ENCODE peak calls at places on chromosome 16, in six cellular contexts. N is IMR-90, W is neuronal stem cell, M is mesenchymal stem cell, J is trophoblast cell, Y is H1. U is an unnamed sample. For H3K36me3, the result is how much of the 10 kb centered on the place peaks cover.

GRCh38 chr16:58025351-58026138 is at the start of gene MMP15:
- DNase-seq in N (peak), W (peak), M (peak), J (peak), Y (peak), U (peak)

GRCh38 chr16:88503374-88503770 is 50.3 kb downstream of the ZFPM1 start:
- DNase-seq in N (peak), W (no peak), M (peak), J (no peak), Y (no peak), U (no peak)

GRCh38 chr16:74680681-74681080 is 14.0 kb upstream of the RFWD3 start:
- DNase-seq in N (no peak), W (no peak), M (no peak), J (no peak), Y (no peak), U (no peak)

GRCh38 chr16:19071811-19072777 is 4.7 kb downstream of the COQ7 start:
- DNase-seq in N (peak), W (peak), M (peak), J (peak), Y (no peak), U (peak)

GRCh38 chr16:47697826-47698225 is 236.7 kb downstream of the PHKB start:
- DNase-seq in N (no peak), W (no peak), M (no peak), J (no peak), Y (no peak), U (no peak)

GRCh38 chr16:15775209-15775608 is 81.6 kb downstream of the MYH11 start:
- DNase-seq in N (peak), W (no peak), M (peak), J (no peak), Y (no peak), U (peak)

GRCh38 chr16:86508947-86509758 is 1.2 kb upstream of the FOXF1 start:
- DNase-seq in N (peak), W (peak), M (peak), J (no peak), Y (no peak), U (peak)

GRCh38 chr16:424623-425081 is 797 bp upstream of the RAB11FIP3 start:
- DNase-seq in N (no peak), W (no peak), M (peak), J (no peak), Y (no peak), U (no peak)

GRCh38 chr16:28477311-28477920 is 5.3 kb upstream of the NPIPB7 start:
- DNase-seq in N (no peak), W (no peak), M (no peak), J (no peak), Y (no peak), U (no peak)

GRCh38 chr16:20259549-20259948 is 67.8 kb downstream of the GP2 start:
- DNase-seq in N (no peak), W (no peak), M (no peak), J (no peak), Y (no peak), U (no peak)

GRCh38 chr16:75304521-75305363 is 53.3 kb upstream of the BCAR1 start:
- DNase-seq in N (peak), W (no peak), M (peak), J (peak), Y (no peak), U (peak)

GRCh38 chr16:57196276-57196675 is 10.1 kb downstream of the RSPRY1 start:
- DNase-seq in N (no peak), W (no peak), M (no peak), J (no peak), Y (no peak), U (no peak)

GRCh38 chr16:19583665-19584300 is 28.3 kb downstream of the VPS35L start:
- DNase-seq in N (peak), W (peak), M (peak), J (no peak), Y (no peak), U (peak)

GRCh38 chr16:9099131-9099625 is 7.7 kb downstream of the HAPSTR1 start:
- DNase-seq in N (peak), W (no peak), M (peak), J (peak), Y (no peak), U (no peak)

GRCh38 chr16:61813339-61813738 is 222.9 kb downstream of the CDH8 start:
- DNase-seq in N (no peak), W (no peak), M (no peak), J (no peak), Y (no peak), U (no peak)

GRCh38 chr16:64991011-64991410 is 130.9 kb downstream of the CDH11 start:
- DNase-seq in N (no peak), W (no peak), M (no peak), J (no peak), Y (no peak), U (no peak)

GRCh38 chr16:57609541-57610401 is 18.7 kb upstream of the ADGRG1 start:
- DNase-seq in N (peak), W (no peak), M (no peak), J (no peak), Y (no peak), U (no peak)

GRCh38 chr16:70752381-70752780 is 48.6 kb downstream of the VAC14 start:
- DNase-seq in N (no peak), W (no peak), M (no peak), J (no peak), Y (no peak), U (no peak)

GRCh38 chr16:5639531-5639930 is 541.9 kb upstream of the EEF2KMT start:
- DNase-seq in N (no peak), W (no peak), M (no peak), J (no peak), Y (no peak), U (no peak)

GRCh38 chr16:66359811-66360608 is 6.5 kb upstream of the CDH5 start:
- DNase-seq in N (no peak), W (no peak), M (no peak), J (no peak), Y (no peak), U (no peak)

GRCh38 chr16:88810868-88811599 is 694 bp downstream of the APRT start:
- DNase-seq in N (peak), W (no peak), M (peak), J (peak), Y (no peak), U (peak)

GRCh38 chr16:2142942-2143868 is 5.2 kb upstream of the RAB26 start:
- DNase-seq in N (no peak), W (no peak), M (no peak), J (peak), Y (no peak), U (no peak)

GRCh38 chr16:78816499-78817441 is 717.3 kb downstream of the WWOX start:
- DNase-seq in N (no peak), W (no peak), M (peak), J (peak), Y (no peak), U (no peak)

GRCh38 chr16:23160574-23160973 is 11.3 kb upstream of the USP31 start:
- DNase-seq in N (no peak), W (no peak), M (no peak), J (no peak), Y (no peak), U (no peak)

GRCh38 chr16:5062790-5063765 is 2.7 kb downstream of the C16orf89 start:
- DNase-seq in N (no peak), W (no peak), M (no peak), J (no peak), Y (no peak), U (peak)

GRCh38 chr16:278863-279366 is 1.5 kb upstream of the ARHGDIG start:
- DNase-seq in N (peak), W (no peak), M (peak), J (no peak), Y (no peak), U (peak)

GRCh38 chr16:29007865-29008593 is 23.2 kb downstream of the LAT start:
- DNase-seq in N (peak), W (no peak), M (no peak), J (no peak), Y (no peak), U (no peak)

GRCh38 chr16:73015612-73016487 is 32.1 kb downstream of the ZFHX3 start:
- DNase-seq in N (no peak), W (no peak), M (no peak), J (peak), Y (no peak), U (no peak)

GRCh38 chr16:2035431-2036199 is 8.9 kb downstream of the NHERF2 start:
- DNase-seq in N (peak), W (no peak), M (peak), J (no peak), Y (no peak), U (no peak)

GRCh38 chr16:50303041-50303604 is 36.8 kb downstream of the ADCY7 start:
- DNase-seq in N (peak), W (no peak), M (no peak), J (peak), Y (no peak), U (no peak)

DNA sequence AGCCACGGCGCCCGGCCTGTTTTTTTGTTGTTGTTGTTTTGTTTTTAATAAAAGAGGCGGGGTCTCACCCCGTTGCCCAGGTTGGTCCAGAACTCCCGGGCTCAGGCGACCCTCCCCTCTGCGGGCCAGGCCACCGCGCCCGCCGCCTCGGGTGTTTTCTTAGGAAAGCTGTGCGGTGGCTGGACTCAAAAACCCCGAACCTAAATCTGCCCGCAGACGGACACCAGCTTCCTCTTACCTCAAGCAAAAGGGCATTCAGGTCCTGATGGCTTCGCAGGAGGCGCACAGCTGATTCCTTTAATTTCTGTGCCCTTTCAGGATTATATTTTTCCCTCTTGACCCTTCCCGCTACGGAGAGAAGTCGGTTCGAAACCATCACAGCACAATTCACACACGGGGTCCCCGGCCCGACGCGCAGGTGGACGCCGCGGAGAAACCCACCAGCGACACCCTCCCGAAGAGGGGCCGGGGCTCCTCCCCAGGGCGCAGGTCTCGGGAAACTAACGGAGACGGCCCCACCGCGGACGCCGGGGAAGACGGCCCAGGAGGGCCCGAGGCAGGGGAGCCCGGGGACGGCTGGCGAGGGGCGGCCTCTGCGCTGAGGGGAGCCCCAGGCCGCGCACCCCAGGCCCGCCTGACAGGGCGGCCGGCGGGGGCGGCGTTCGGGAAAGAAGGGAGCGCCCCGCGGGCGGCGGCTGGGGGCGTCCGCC is 653 bp downstream of the FANCA start:
- DNase-seq in N (no peak), W (no peak), M (peak), J (no peak), Y (no peak), U (peak)
- H3K9ac ChIP-seq in N (peak), W (peak), M (peak), J (peak), Y (peak), U (peak)

GRCh38 chr16:67856927-67857546 is 9.5 kb upstream of the CENPT start:
- DNase-seq in N (no peak), W (no peak), M (no peak), J (peak), Y (no peak), U (no peak)
- H3K18ac ChIP-seq in N (no peak), W (no peak), M (no peak), J (no peak), Y (no peak), U (no peak)

DNA sequence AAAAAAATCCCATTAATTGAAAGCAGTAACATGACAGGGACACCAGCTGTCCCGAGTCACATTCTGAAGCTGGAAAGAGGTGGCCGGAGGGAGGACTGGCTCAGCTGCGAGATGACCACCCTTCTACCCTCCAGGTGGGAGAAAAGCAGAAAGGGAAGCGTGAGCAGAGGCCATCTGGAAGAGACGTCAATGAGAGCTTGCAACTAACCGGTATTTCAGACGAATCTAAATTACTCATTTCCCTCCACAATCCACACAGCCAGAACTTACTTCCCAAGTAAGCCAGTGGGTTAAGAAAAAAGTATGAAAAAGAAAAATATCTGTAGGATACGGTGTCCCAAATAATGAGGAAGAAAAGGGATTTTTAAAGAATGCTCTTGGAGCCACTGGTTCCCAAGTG is 28.6 kb upstream of the SLC38A8 start:
- DNase-seq in N (no peak), W (no peak), M (no peak), J (no peak), Y (no peak), U (no peak)
- H3K36me3 ChIP-seq in N (half or more), W (half or more), M (half or more), J (half or more), Y (under half), U (under half)

GRCh38 chr16:10694306-10694705 is 424 bp downstream of the TEKT5 start:
- DNase-seq in N (no peak), W (no peak), M (no peak), J (no peak), Y (no peak), U (no peak)

GRCh38 chr16:10694830-10695229 is at the start of gene TEKT5:
- DNase-seq in N (no peak), W (no peak), M (no peak), J (no peak), Y (no peak), U (no peak)

GRCh38 chr16:10693889-10694288 is 841 bp downstream of the TEKT5 start:
- DNase-seq in N (no peak), W (no peak), M (no peak), J (no peak), Y (no peak), U (no peak)

GRCh38 chr16:10699756-10700155 is 5.0 kb upstream of the TEKT5 start:
- DNase-seq in N (no peak), W (no peak), M (no peak), J (no peak), Y (no peak), U (no peak)
- H3K9ac ChIP-seq in N (no peak), W (no peak), M (no peak), J (no peak), Y (no peak), U (no peak)

GRCh38 chr16:80175011-80175410 is 365.8 kb upstream of the DYNLRB2 start:
- DNase-seq in N (no peak), W (no peak), M (no peak), J (no peak), Y (no peak), U (no peak)
- H3K18ac ChIP-seq in N (peak), W (no peak), M (no peak), J (no peak), Y (no peak), U (no peak)

GRCh38 chr16:3764409-3764808 is 47.1 kb upstream of the TRAP1 start:
- DNase-seq in N (no peak), W (no peak), M (no peak), J (no peak), Y (no peak), U (no peak)
- H3K36me3 ChIP-seq in N (half or more), W (half or more), M (half or more), J (under half), Y (under half), U (under half)